ENCODE peak calls at places on chromosomes 5 and 9, in four cellular contexts. One of them, this sample, is unnamed. For H3K4me1, the result is how much of the 10 kb centered on the place peaks cover.

GRCh38 chr5:94181940-94182339 is 436.5 kb downstream of the KIAA0825 start:
- DNase-seq in pancreas: no peak
- DNase-seq in PC-9: no peak
- DNase-seq in MM.1S: no peak
- DNase-seq in this sample: no peak

GRCh38 chr5:6417657-6418056 is 31.0 kb upstream of the UBE2QL1 start:
- DNase-seq in MM.1S: no peak
- DNase-seq in PC-9: no peak
- DNase-seq in pancreas: no peak
- DNase-seq in this sample: no peak

GRCh38 chr9:28648723-28649122 is 1075.4 kb upstream of the C9orf72 start:
- DNase-seq in MM.1S: no peak
- DNase-seq in PC-9: no peak
- DNase-seq in pancreas: no peak
- DNase-seq in this sample: no peak

GRCh38 chr9:105405514-105406131 is 42.2 kb upstream of the FSD1L start:
- DNase-seq in MM.1S: peak
- DNase-seq in PC-9: no peak
- DNase-seq in pancreas: no peak
- DNase-seq in this sample: no peak

GRCh38 chr9:4662989-4663792 is 1.1 kb downstream of the PLPP6 start:
- DNase-seq in PC-9: peak
- DNase-seq in MM.1S: no peak
- DNase-seq in pancreas: no peak
- DNase-seq in this sample: no peak

GRCh38 chr9:41229408-41230401 is 40.6 kb upstream of the ZNG1F start:
- DNase-seq in pancreas: no peak
- DNase-seq in PC-9: no peak
- DNase-seq in MM.1S: no peak
- DNase-seq in this sample: no peak

GRCh38 chr5:174323878-174324281 is 278.4 kb downstream of the NSG2 start:
- DNase-seq in MM.1S: peak
- DNase-seq in pancreas: peak
- DNase-seq in PC-9: peak
- DNase-seq in this sample: no peak

GRCh38 chr5:156258934-156259333 is 68.0 kb upstream of the SGCD start:
- DNase-seq in PC-9: no peak
- DNase-seq in pancreas: no peak
- DNase-seq in MM.1S: no peak
- DNase-seq in this sample: no peak

GRCh38 chr5:139895647-139896046 is 100.0 kb downstream of the PSD2 start:
- DNase-seq in MM.1S: no peak
- DNase-seq in pancreas: peak
- DNase-seq in PC-9: no peak
- DNase-seq in this sample: no peak

GRCh38 chr9:34992376-34992951 is 2.9 kb downstream of the DNAJB5 start:
- DNase-seq in PC-9: no peak
- DNase-seq in MM.1S: no peak
- DNase-seq in pancreas: peak
- DNase-seq in this sample: no peak

GRCh38 chr5:926416-927171 is 33.9 kb downstream of the TRIP13 start:
- DNase-seq in MM.1S: no peak
- DNase-seq in PC-9: no peak
- DNase-seq in pancreas: peak
- DNase-seq in this sample: no peak

GRCh38 chr5:14365831-14366435 is 215.7 kb upstream of the OTULINL start:
- DNase-seq in PC-9: no peak
- DNase-seq in pancreas: no peak
- DNase-seq in MM.1S: no peak
- DNase-seq in this sample: no peak

GRCh38 chr9:3968891-3969290 is 331.0 kb downstream of the GLIS3 start:
- DNase-seq in pancreas: no peak
- DNase-seq in MM.1S: no peak
- DNase-seq in PC-9: peak
- DNase-seq in this sample: no peak

GRCh38 chr9:126417007-126417406 is 90.4 kb downstream of the MVB12B start:
- DNase-seq in PC-9: no peak
- DNase-seq in MM.1S: no peak
- DNase-seq in pancreas: no peak
- DNase-seq in this sample: no peak

GRCh38 chr5:64834611-64835010 is 65.9 kb downstream of the CWC27 start:
- DNase-seq in pancreas: no peak
- DNase-seq in PC-9: no peak
- DNase-seq in MM.1S: no peak
- DNase-seq in this sample: no peak

GRCh38 chr5:153489611-153490010 is 859 bp upstream of the GRIA1 start:
- DNase-seq in PC-9: no peak
- DNase-seq in MM.1S: no peak
- DNase-seq in pancreas: no peak
- DNase-seq in this sample: no peak

GRCh38 chr5:178467261-178468195 is 122.7 kb downstream of the COL23A1 start:
- DNase-seq in PC-9: no peak
- DNase-seq in MM.1S: no peak
- DNase-seq in pancreas: no peak
- DNase-seq in this sample: no peak

GRCh38 chr5:20536339-20536738 is 548.3 kb upstream of the CDH18 start:
- DNase-seq in pancreas: no peak
- DNase-seq in PC-9: no peak
- DNase-seq in MM.1S: peak
- DNase-seq in this sample: no peak

GRCh38 chr5:141349917-141350619 is at the start of gene PCDHGB1:
- DNase-seq in PC-9: no peak
- DNase-seq in MM.1S: peak
- DNase-seq in pancreas: peak
- DNase-seq in this sample: no peak

GRCh38 chr5:141605523-141606277 is 13.1 kb downstream of the DIAPH1 start:
- DNase-seq in PC-9: no peak
- DNase-seq in pancreas: no peak
- DNase-seq in MM.1S: peak
- DNase-seq in this sample: no peak

GRCh38 chr9:117343416-117343815 is 71.4 kb downstream of the ASTN2 start:
- DNase-seq in MM.1S: no peak
- DNase-seq in PC-9: no peak
- DNase-seq in pancreas: no peak
- DNase-seq in this sample: no peak

GRCh38 chr9:91117959-91118651 is 243.6 kb downstream of the AUH start:
- DNase-seq in pancreas: peak
- DNase-seq in PC-9: no peak
- DNase-seq in MM.1S: no peak
- DNase-seq in this sample: peak

GRCh38 chr5:179914032-179914755 is 6.5 kb upstream of the TBC1D9B start:
- DNase-seq in MM.1S: no peak
- DNase-seq in pancreas: no peak
- DNase-seq in PC-9: peak
- DNase-seq in this sample: peak

GRCh38 chr5:154972476-154973080 is 31.7 kb downstream of the MRPL22 start:
- DNase-seq in MM.1S: peak
- DNase-seq in PC-9: no peak
- DNase-seq in pancreas: no peak
- DNase-seq in this sample: no peak

GRCh38 chr5:124906339-124907097 is 160.1 kb upstream of the ZNF608 start:
- DNase-seq in PC-9: no peak
- DNase-seq in pancreas: peak
- DNase-seq in MM.1S: peak
- DNase-seq in this sample: peak

GRCh38 chr9:119227422-119227821 is 141.8 kb downstream of the BRINP1 start:
- DNase-seq in pancreas: no peak
- DNase-seq in PC-9: no peak
- DNase-seq in MM.1S: no peak
- DNase-seq in this sample: no peak

GRCh38 chr9:134405527-134405926 is 79.3 kb downstream of the RXRA start:
- DNase-seq in PC-9: no peak
- DNase-seq in MM.1S: no peak
- DNase-seq in pancreas: no peak
- DNase-seq in this sample: no peak

GRCh38 chr9:34555002-34555348 is 32.2 kb upstream of the ENHO start:
- DNase-seq in MM.1S: no peak
- DNase-seq in PC-9: no peak
- DNase-seq in pancreas: no peak
- DNase-seq in this sample: no peak

GRCh38 chr5:39755986-39756385 is 331.2 kb upstream of the DAB2 start:
- DNase-seq in PC-9: peak
- DNase-seq in pancreas: peak
- DNase-seq in MM.1S: no peak
- DNase-seq in this sample: no peak

GRCh38 chr5:2742921-2743679 is 8.4 kb downstream of the IRX2 start:
- DNase-seq in MM.1S: no peak
- DNase-seq in PC-9: no peak
- DNase-seq in pancreas: no peak
- DNase-seq in this sample: peak

GRCh38 chr5:52544738-52545137 is 243.0 kb upstream of the ITGA1 start:
- DNase-seq in MM.1S: no peak
- DNase-seq in PC-9: no peak
- DNase-seq in pancreas: no peak
- DNase-seq in this sample: no peak

GRCh38 chr5:173501922-173502321 is 114.5 kb downstream of the BOD1 start:
- DNase-seq in pancreas: no peak
- DNase-seq in MM.1S: no peak
- DNase-seq in PC-9: no peak
- DNase-seq in this sample: no peak

GRCh38 chr5:142644127-142644526 is 41.8 kb downstream of the FGF1 start:
- DNase-seq in pancreas: no peak
- DNase-seq in MM.1S: no peak
- DNase-seq in PC-9: no peak
- DNase-seq in this sample: no peak

GRCh38 chr5:181207214-181207959 is 2.4 kb upstream of the TRIM7 start:
- DNase-seq in MM.1S: peak
- DNase-seq in PC-9: peak
- DNase-seq in pancreas: peak
- DNase-seq in this sample: no peak

GRCh38 chr5:181205735-181206401 is 872 bp upstream of the TRIM7 start:
- DNase-seq in MM.1S: no peak
- DNase-seq in pancreas: no peak
- DNase-seq in PC-9: no peak
- DNase-seq in this sample: no peak

GRCh38 chr5:181204561-181205401 is at the start of gene TRIM7:
- DNase-seq in PC-9: no peak
- DNase-seq in MM.1S: no peak
- DNase-seq in pancreas: peak
- DNase-seq in this sample: no peak

GRCh38 chr5:181205402-181205734 is 372 bp upstream of the TRIM7 start:
- DNase-seq in pancreas: no peak
- DNase-seq in PC-9: no peak
- DNase-seq in MM.1S: no peak
- DNase-seq in this sample: no peak

GRCh38 chr5:181207960-181208253 is 2.9 kb upstream of the TRIM7 start:
- DNase-seq in pancreas: no peak
- DNase-seq in PC-9: no peak
- DNase-seq in MM.1S: no peak
- DNase-seq in this sample: no peak
- H3K27ac ChIP-seq in pancreas: peak
- H3K27ac ChIP-seq in PC-9: no peak
- H3K27ac ChIP-seq in MM.1S: peak
- H3K27ac ChIP-seq in this sample: no peak

GRCh38 chr5:96652769-96653455 is 9.3 kb upstream of the CAST start:
- DNase-seq in pancreas: no peak
- DNase-seq in PC-9: peak
- DNase-seq in MM.1S: no peak
- DNase-seq in this sample: no peak
- H3K4me1 ChIP-seq in pancreas: under half
- H3K4me1 ChIP-seq in PC-9: half or more
- H3K4me1 ChIP-seq in MM.1S: under half
- H3K4me1 ChIP-seq in this sample: under half

DNA sequence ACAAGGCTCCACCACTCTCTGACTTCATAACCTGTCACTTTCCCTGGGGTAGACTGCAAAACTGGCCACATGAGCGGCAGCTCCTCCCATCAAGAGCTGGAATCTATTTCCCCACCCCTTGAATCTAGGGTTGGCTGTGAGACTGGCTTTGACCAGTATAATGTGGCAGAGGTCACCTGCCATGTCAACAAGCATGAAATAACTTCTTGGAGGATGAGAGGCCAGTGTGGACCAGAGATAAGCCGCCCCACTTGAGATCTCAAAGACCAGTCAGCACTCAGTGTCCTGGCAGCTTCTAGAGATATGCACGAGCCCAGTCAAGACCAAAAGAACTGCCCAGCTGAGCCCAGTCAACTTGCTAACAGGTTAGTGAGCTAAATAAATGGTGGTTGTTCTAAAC is 59.0 kb downstream of the MARCHF11 start:
- DNase-seq in pancreas: no peak
- DNase-seq in PC-9: no peak
- DNase-seq in MM.1S: no peak
- DNase-seq in this sample: no peak
- H3K27ac ChIP-seq in pancreas: no peak
- H3K27ac ChIP-seq in PC-9: no peak
- H3K27ac ChIP-seq in MM.1S: no peak
- H3K27ac ChIP-seq in this sample: no peak

GRCh38 chr9:87141124-87141523 is 193.8 kb upstream of the GAS1 start:
- DNase-seq in pancreas: no peak
- DNase-seq in MM.1S: no peak
- DNase-seq in PC-9: no peak
- DNase-seq in this sample: no peak

GRCh38 chr9:87138128-87139040 is 191.1 kb upstream of the GAS1 start:
- DNase-seq in MM.1S: no peak
- DNase-seq in PC-9: no peak
- DNase-seq in pancreas: no peak
- DNase-seq in this sample: no peak

GRCh38 chr9:87137718-87138117 is 190.4 kb upstream of the GAS1 start:
- DNase-seq in pancreas: no peak
- DNase-seq in MM.1S: no peak
- DNase-seq in PC-9: no peak
- DNase-seq in this sample: no peak

GRCh38 chr9:87140142-87140541 is 192.8 kb upstream of the GAS1 start:
- DNase-seq in PC-9: no peak
- DNase-seq in pancreas: no peak
- DNase-seq in MM.1S: no peak
- DNase-seq in this sample: no peak

DNA sequence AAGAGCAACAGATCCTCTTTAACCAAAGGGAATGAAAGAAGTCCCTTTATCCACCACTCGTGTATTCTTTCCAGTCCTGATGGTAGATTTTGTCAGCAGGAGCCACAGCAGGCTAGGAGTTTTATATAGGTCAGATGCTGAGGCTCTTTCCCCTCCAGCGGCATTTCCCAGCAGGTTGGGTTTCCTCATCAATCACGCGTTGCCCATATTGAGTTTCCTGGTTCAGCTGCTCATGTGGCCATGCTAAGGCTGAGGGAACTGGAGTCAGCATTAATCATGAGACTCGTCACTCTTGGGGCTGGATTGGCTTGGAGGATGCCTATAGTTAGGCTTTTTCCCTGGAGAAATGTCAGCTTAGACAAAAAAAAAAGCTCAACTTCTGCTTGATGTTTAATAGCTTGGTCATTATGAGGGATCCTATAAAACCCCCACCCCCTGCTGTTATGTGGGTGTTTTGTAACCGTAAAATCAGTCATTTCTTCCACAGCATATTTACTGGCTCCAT is 193.4 kb upstream of the GAS1 start:
- DNase-seq in PC-9: no peak
- DNase-seq in pancreas: no peak
- DNase-seq in MM.1S: no peak
- DNase-seq in this sample: no peak
- H3K4me1 ChIP-seq in PC-9: under half
- H3K4me1 ChIP-seq in pancreas: under half
- H3K4me1 ChIP-seq in MM.1S: under half
- H3K4me1 ChIP-seq in this sample: under half